ENCODE peak calls at places on chromosomes 6 and 20, in nine cellular contexts. Q, V, D, F, N, M, G, C and I are unnamed samples.

GRCh38 chr6:137051790-137052472 is 7.2 kb upstream of the IL20RA start:
- DNase-seq in Q (no peak), V (no peak), D (no peak), F (no peak), N (no peak), M (no peak), G (no peak), C (no peak), I (peak)

GRCh38 chr6:159074120-159074684 is 29.4 kb upstream of the TAGAP start:
- DNase-seq in Q (no peak), V (no peak), D (peak), F (peak), N (no peak), M (no peak), G (peak), C (peak), I (no peak)

GRCh38 chr6:20699402-20699801 is 165.1 kb downstream of the CDKAL1 start:
- DNase-seq in Q (no peak), V (no peak), D (no peak), F (no peak), N (no peak), M (no peak), G (no peak), C (peak), I (no peak)

GRCh38 chr6:22668307-22668706 is 98.9 kb downstream of the HDGFL1 start:
- DNase-seq in Q (no peak), V (no peak), D (no peak), F (peak), N (no peak), M (no peak), G (peak), C (no peak), I (peak)

GRCh38 chr6:33577106-33577535 is 3.0 kb downstream of the BAK1 start:
- DNase-seq in Q (no peak), V (peak), D (no peak), F (no peak), N (peak), M (peak), G (peak), C (peak), I (peak)

GRCh38 chr20:13857304-13857703 is 72.5 kb downstream of the NDUFAF5 start:
- DNase-seq in Q (no peak), V (peak), D (no peak), F (no peak), N (peak), M (no peak), G (no peak), C (no peak), I (peak)

GRCh38 chr6:45965007-45965406 is 50.7 kb downstream of the CLIC5 start:
- DNase-seq in Q (no peak), V (no peak), D (no peak), F (peak), N (no peak), M (no peak), G (no peak), C (no peak), I (no peak)

GRCh38 chr6:105210932-105211531 is 31.2 kb upstream of the POPDC3 start:
- DNase-seq in Q (no peak), V (no peak), D (no peak), F (no peak), N (no peak), M (no peak), G (no peak), C (no peak), I (no peak)

GRCh38 chr6:14068133-14068532 is 49.4 kb upstream of the CD83 start:
- DNase-seq in Q (no peak), V (no peak), D (no peak), F (peak), N (no peak), M (no peak), G (peak), C (no peak), I (no peak)

GRCh38 chr6:33620158-33620583 is 951 bp upstream of the ITPR3 start:
- DNase-seq in Q (peak), V (peak), D (no peak), F (peak), N (no peak), M (peak), G (peak), C (peak), I (peak)

GRCh38 chr20:17888044-17888443 is 80.5 kb downstream of the SNX5 start:
- DNase-seq in Q (no peak), V (no peak), D (no peak), F (no peak), N (no peak), M (no peak), G (no peak), C (no peak), I (no peak)

GRCh38 chr20:36784900-36785299 is 11.3 kb upstream of the DSN1 start:
- DNase-seq in Q (no peak), V (peak), D (no peak), F (no peak), N (no peak), M (no peak), G (peak), C (no peak), I (no peak)

GRCh38 chr6:6235786-6236185 is 84.7 kb downstream of the F13A1 start:
- DNase-seq in Q (no peak), V (no peak), D (no peak), F (no peak), N (no peak), M (no peak), G (no peak), C (no peak), I (no peak)

GRCh38 chr20:5513975-5514516 is 197.3 kb upstream of the PROKR2 start:
- DNase-seq in Q (no peak), V (no peak), D (no peak), F (peak), N (no peak), M (no peak), G (no peak), C (peak), I (no peak)

GRCh38 chr6:75381878-75382633 is 97.5 kb upstream of the TMEM30A start:
- DNase-seq in Q (no peak), V (no peak), D (no peak), F (peak), N (no peak), M (no peak), G (peak), C (no peak), I (no peak)

GRCh38 chr20:42419814-42420532 is 769.7 kb downstream of the PTPRT start:
- DNase-seq in Q (no peak), V (no peak), D (no peak), F (no peak), N (no peak), M (no peak), G (no peak), C (no peak), I (no peak)

GRCh38 chr6:143569035-143569434 is 57.5 kb upstream of the FUCA2 start:
- DNase-seq in Q (no peak), V (no peak), D (no peak), F (peak), N (no peak), M (no peak), G (peak), C (no peak), I (no peak)

GRCh38 chr20:431012-431904 is 23.2 kb downstream of the RBCK1 start:
- DNase-seq in Q (peak), V (peak), D (peak), F (peak), N (peak), M (no peak), G (peak), C (peak), I (no peak)

GRCh38 chr6:686528-686927 is 6.4 kb downstream of the EXOC2 start:
- DNase-seq in Q (no peak), V (no peak), D (no peak), F (no peak), N (no peak), M (no peak), G (no peak), C (no peak), I (no peak)
- TF ChIP-seq CTCF in Q (peak), V (peak), D (no peak), F (peak), N (peak), M (no peak), G (peak), C (no peak), I (no peak)

GRCh38 chr20:2751868-2752630 is 48.4 kb downstream of the CPXM1 start:
- DNase-seq in Q (peak), V (no peak), D (no peak), F (no peak), N (no peak), M (peak), G (no peak), C (peak), I (no peak)
- TF ChIP-seq CTCF in Q (no peak), V (no peak), D (no peak), F (no peak), N (peak), M (no peak), G (no peak), C (no peak), I (no peak)

DNA sequence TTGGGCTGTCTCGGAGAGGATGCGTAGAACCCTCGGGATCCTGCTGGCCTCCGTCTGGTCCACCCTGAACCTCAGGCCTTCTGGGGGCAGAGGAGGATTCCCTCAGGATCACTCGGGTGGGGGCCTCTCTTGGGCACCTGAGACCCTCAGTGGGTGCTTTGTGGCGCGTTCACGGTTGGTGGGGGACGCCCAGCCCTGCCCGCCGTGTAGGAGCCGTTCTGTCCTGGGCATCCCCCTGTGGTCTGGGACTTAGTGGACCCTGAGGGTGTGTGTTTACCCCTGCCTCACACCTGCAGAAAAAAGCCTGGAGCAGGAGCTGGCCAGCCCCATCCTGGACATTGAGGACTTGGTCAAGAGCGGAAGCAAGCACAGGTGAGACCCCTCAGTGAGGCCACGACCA is 7.6 kb downstream of the RTEL1 start:
- DNase-seq in Q (no peak), V (no peak), D (no peak), F (no peak), N (no peak), M (no peak), G (no peak), C (no peak), I (no peak)
- TF ChIP-seq CTCF in Q (no peak), V (no peak), D (no peak), F (no peak), N (no peak), M (no peak), G (no peak), C (no peak), I (no peak)

GRCh38 chr20:48771542-48771941 is 56.3 kb downstream of the PREX1 start:
- DNase-seq in Q (peak), V (no peak), D (no peak), F (peak), N (no peak), M (no peak), G (peak), C (no peak), I (no peak)

GRCh38 chr20:48769111-48769879 is 58.5 kb downstream of the PREX1 start:
- DNase-seq in Q (no peak), V (no peak), D (no peak), F (no peak), N (no peak), M (peak), G (peak), C (no peak), I (no peak)

GRCh38 chr20:48772183-48772976 is 55.4 kb downstream of the PREX1 start:
- DNase-seq in Q (no peak), V (peak), D (no peak), F (no peak), N (no peak), M (peak), G (no peak), C (peak), I (peak)

GRCh38 chr20:48773837-48774418 is 53.9 kb downstream of the PREX1 start:
- DNase-seq in Q (no peak), V (no peak), D (no peak), F (peak), N (no peak), M (peak), G (no peak), C (peak), I (no peak)

DNA sequence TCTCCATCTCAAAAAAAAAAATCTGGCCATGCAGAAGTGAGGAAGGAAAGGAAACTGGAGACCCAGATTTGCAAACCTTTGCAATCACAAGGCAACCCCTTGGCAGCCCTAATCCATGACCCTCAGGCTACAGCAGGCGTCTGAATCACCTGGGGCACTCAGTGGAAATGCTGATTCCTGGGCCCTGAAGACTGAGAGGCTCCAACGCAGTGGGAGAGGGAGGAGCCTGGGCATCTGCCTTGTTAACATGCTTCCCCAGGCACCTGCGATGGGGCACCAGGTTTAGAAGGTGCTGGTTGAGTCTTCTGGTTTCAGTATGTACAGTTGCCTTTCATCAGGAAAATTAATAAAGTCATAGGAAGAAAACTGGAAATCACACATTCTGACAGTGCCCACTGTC is 57.1 kb downstream of the PREX1 start:
- DNase-seq in Q (no peak), V (no peak), D (no peak), F (no peak), N (no peak), M (no peak), G (no peak), C (no peak), I (no peak)
- TF ChIP-seq CTCF in Q (no peak), V (no peak), D (no peak), F (no peak), N (no peak), M (no peak), G (no peak), C (no peak), I (no peak)

GRCh38 chr6:16129623-16130243 is 847 bp downstream of the MYLIP start:
- DNase-seq in Q (no peak), V (no peak), D (no peak), F (peak), N (no peak), M (peak), G (no peak), C (peak), I (no peak)
- TF ChIP-seq CTCF in Q (no peak), V (no peak), D (no peak), F (no peak), N (no peak), M (no peak), G (no peak), C (no peak), I (peak)

GRCh38 chr6:37569317-37569716 is 69.6 kb upstream of the CCDC167 start:
- DNase-seq in Q (no peak), V (no peak), D (no peak), F (no peak), N (no peak), M (no peak), G (no peak), C (no peak), I (no peak)

GRCh38 chr6:37561361-37561760 is 61.7 kb upstream of the CCDC167 start:
- DNase-seq in Q (no peak), V (no peak), D (no peak), F (no peak), N (no peak), M (no peak), G (no peak), C (no peak), I (no peak)

GRCh38 chr6:37566209-37566859 is 66.6 kb upstream of the CCDC167 start:
- DNase-seq in Q (peak), V (peak), D (peak), F (peak), N (no peak), M (peak), G (peak), C (peak), I (peak)

GRCh38 chr6:37569999-37570776 is 70.5 kb upstream of the CCDC167 start:
- DNase-seq in Q (no peak), V (no peak), D (no peak), F (no peak), N (no peak), M (no peak), G (no peak), C (no peak), I (no peak)

GRCh38 chr6:37565267-37566208 is 65.8 kb upstream of the CCDC167 start:
- DNase-seq in Q (peak), V (no peak), D (peak), F (no peak), N (no peak), M (no peak), G (peak), C (no peak), I (no peak)
- TF ChIP-seq CTCF in Q (no peak), V (no peak), D (no peak), F (peak), N (no peak), M (no peak), G (no peak), C (no peak), I (no peak)

DNA sequence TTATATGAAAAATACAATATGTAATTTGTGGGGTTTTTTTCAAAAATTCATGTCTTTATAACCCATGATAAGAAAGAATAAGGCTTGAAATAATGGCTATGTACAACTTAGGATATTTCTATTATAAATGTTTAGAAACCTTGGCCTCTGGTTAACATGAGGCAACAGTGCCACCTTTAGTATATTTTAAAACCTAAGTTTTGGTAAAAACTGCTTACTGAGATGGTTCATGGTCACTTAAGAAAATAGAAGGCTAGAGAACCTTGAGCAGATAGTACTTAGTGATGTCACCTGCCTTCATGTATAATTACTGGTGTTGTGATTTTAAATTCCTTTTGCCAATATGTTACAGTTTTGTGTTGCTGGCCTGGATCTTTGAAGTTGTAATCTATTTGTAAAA is 176.5 kb downstream of the ADGB start:
- DNase-seq in Q (no peak), V (no peak), D (no peak), F (peak), N (no peak), M (no peak), G (peak), C (no peak), I (no peak)
- TF ChIP-seq CTCF in Q (no peak), V (no peak), D (peak), F (no peak), N (no peak), M (no peak), G (no peak), C (no peak), I (no peak)